ENCODE peak calls at places on chromosomes 1 and 21, in four cellular contexts. R is GM12878, V is endothelial cell of umbilical vein, L is K562. S is an unnamed sample.

GRCh38 chr1:35657851-35658250 is 16.5 kb upstream of the PSMB2 start:
- DNase-seq in R (no peak), L (no peak), V (no peak), S (no peak)

GRCh38 chr21:43269981-43270670 is 101.3 kb downstream of the CRYAA start:
- DNase-seq in V (no peak), R (no peak), L (no peak), S (no peak)

GRCh38 chr1:159188375-159188788 is 16.3 kb upstream of the ACKR1 start:
- DNase-seq in V (peak), L (no peak), R (no peak), S (peak)

GRCh38 chr21:41861987-41862386 is 17.2 kb downstream of the PRDM15 start:
- DNase-seq in L (no peak), V (no peak), R (no peak), S (no peak)

GRCh38 chr1:154966111-154966510 is 4.4 kb downstream of the SHC1 start:
- DNase-seq in V (no peak), L (no peak), R (no peak), S (no peak)

GRCh38 chr1:47181095-47181954 is 8.5 kb downstream of the PDZK1IP1 start:
- DNase-seq in L (peak), R (no peak), V (peak), S (no peak)

GRCh38 chr1:115544131-115544530 is 97.6 kb upstream of the VANGL1 start:
- DNase-seq in V (no peak), R (no peak), L (no peak), S (peak)

GRCh38 chr1:25917996-25918395 is 11.8 kb upstream of the STMN1 start:
- DNase-seq in V (no peak), L (no peak), R (no peak), S (peak)

GRCh38 chr1:98793136-98793535 is 131.6 kb downstream of the SNX7 start:
- DNase-seq in L (no peak), R (no peak), V (no peak), S (no peak)

GRCh38 chr1:41670558-41670957 is 186.1 kb upstream of the EDN2 start:
- DNase-seq in V (no peak), R (no peak), L (no peak), S (peak)

GRCh38 chr1:57424231-57425027 is 569 bp upstream of the DAB1 start:
- DNase-seq in R (no peak), L (peak), V (no peak), S (peak)

GRCh38 chr1:234600418-234601216 is 9.4 kb downstream of the IRF2BP2 start:
- DNase-seq in L (no peak), V (peak), R (no peak), S (no peak)

GRCh38 chr1:214923516-214923915 is 159.0 kb upstream of the KCNK2 start:
- DNase-seq in L (no peak), R (no peak), V (no peak), S (no peak)

GRCh38 chr1:84836145-84836544 is 56.9 kb downstream of the LPAR3 start:
- DNase-seq in R (no peak), L (no peak), V (no peak), S (no peak)

GRCh38 chr1:2314803-2315710 is 76.3 kb downstream of the MORN1 start:
- DNase-seq in L (peak), V (peak), R (no peak), S (peak)

GRCh38 chr1:170734412-170735175 is 70.7 kb downstream of the PRRX1 start:
- DNase-seq in V (no peak), R (no peak), L (no peak), S (peak)

GRCh38 chr1:26787381-26787705 is 407 bp upstream of the PIGV start:
- DNase-seq in R (peak), V (no peak), L (peak), S (peak)

GRCh38 chr21:42688841-42689371 is 35.5 kb downstream of the PDE9A start:
- DNase-seq in R (no peak), V (no peak), L (peak), S (no peak)

GRCh38 chr21:46155514-46156377 is at the start of gene FTCD:
- DNase-seq in V (no peak), L (no peak), R (no peak), S (no peak)

GRCh38 chr1:155082301-155082940 is 3.8 kb downstream of the EFNA3 start:
- DNase-seq in V (no peak), L (no peak), R (no peak), S (no peak)

GRCh38 chr1:206591696-206592095 is 20.6 kb downstream of the EIF2D start:
- DNase-seq in V (no peak), R (no peak), L (no peak), S (no peak)

GRCh38 chr1:179708434-179709195 is 34.5 kb upstream of the FAM163A start:
- DNase-seq in V (peak), R (no peak), L (no peak), S (no peak)

GRCh38 chr1:46613661-46614603 is 2.7 kb downstream of the MOB3C start:
- DNase-seq in L (no peak), V (peak), R (peak), S (peak)

GRCh38 chr1:24119859-24120756 is 8.2 kb upstream of the MYOM3 start:
- DNase-seq in R (no peak), L (no peak), V (no peak), S (peak)

GRCh38 chr1:64042331-64043100 is 160.9 kb upstream of the UBE2U start:
- DNase-seq in R (no peak), V (peak), L (no peak), S (peak)

GRCh38 chr1:212759683-212760082 is 31.9 kb downstream of the NSL1 start:
- DNase-seq in V (no peak), R (no peak), L (no peak), S (no peak)

GRCh38 chr21:44086636-44087425 is 20.4 kb upstream of the PWP2 start:
- DNase-seq in V (peak), R (no peak), L (no peak), S (no peak)

GRCh38 chr1:236465959-236466303 is 57.9 kb upstream of the LGALS8 start:
- DNase-seq in L (no peak), R (peak), V (no peak), S (no peak)

GRCh38 chr1:236467327-236467641 is 56.5 kb upstream of the LGALS8 start:
- DNase-seq in V (no peak), R (no peak), L (no peak), S (no peak)

GRCh38 chr1:236471096-236471495 is 52.7 kb upstream of the LGALS8 start:
- DNase-seq in V (no peak), R (no peak), L (no peak), S (no peak)

GRCh38 chr1:236469466-236469865 is 54.3 kb upstream of the LGALS8 start:
- DNase-seq in R (no peak), V (no peak), L (no peak), S (no peak)

DNA sequence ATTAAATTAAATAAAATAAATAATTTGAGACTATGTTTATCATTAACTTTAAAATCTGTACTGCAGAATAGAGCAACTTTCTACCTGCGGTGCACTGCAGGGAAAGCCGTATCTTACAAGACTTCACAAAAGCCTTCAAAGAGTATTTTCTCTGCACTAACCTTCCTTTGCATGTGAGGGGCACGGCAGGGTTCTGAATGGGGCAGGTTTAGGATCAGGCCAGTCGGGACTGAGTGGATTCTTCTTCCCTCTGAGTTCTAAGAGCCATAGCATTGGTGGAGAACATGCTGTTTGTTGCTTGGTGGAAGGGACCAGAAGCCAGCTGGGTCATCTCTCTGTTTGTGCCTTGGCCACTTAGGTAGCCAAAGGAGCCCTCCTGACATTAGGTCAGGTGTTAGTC is 55.2 kb upstream of the LGALS8 start:
- DNase-seq in V (no peak), R (no peak), L (no peak), S (no peak)
- TF ChIP-seq FOS in V (no peak), R (no peak), L (no peak), S (no peak)

DNA sequence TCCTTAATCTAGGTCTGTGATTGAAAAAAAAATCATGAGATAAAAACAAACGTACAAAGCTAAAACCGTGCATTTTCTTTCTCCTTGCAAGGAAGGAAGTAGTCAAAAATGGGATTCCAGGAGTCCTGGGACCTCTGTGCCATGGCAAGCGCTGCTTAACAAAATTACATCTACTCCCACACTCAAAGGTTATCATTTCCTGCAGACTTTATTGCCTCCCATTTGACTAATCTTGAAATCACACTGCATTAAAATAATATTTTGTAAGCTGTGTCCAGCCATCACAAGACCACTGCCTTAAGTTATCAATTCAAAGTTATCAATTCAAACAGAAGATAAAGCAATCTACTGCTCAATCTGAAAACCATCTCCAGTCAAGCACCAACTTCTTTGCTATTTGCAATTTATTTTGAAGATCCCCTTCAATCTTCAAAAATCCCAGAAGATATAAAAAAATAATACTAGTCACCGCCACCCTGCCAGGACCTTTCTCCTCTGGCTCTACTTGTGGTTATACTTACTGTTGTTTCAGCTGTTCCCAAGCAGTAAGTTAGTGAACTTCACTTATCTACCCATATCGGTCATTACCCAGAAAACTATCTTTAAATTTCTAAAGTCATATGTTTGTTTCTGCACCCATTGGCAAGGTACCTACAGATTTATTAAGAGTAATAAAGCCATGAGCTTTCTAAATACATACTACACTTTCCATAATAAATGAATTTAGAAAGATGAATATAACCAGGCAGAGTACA is 38.1 kb upstream of the RAP1GAP start:
- DNase-seq in V (peak), R (no peak), L (no peak), S (peak)
- TF ChIP-seq FOS in V (no peak), R (no peak), L (no peak), S (no peak)

GRCh38 chr1:67791686-67792475 is 41.4 kb downstream of the GNG12 start:
- DNase-seq in L (no peak), V (peak), R (no peak), S (peak)
- TF ChIP-seq FOS in L (no peak), V (peak), R (no peak), S (no peak)

DNA sequence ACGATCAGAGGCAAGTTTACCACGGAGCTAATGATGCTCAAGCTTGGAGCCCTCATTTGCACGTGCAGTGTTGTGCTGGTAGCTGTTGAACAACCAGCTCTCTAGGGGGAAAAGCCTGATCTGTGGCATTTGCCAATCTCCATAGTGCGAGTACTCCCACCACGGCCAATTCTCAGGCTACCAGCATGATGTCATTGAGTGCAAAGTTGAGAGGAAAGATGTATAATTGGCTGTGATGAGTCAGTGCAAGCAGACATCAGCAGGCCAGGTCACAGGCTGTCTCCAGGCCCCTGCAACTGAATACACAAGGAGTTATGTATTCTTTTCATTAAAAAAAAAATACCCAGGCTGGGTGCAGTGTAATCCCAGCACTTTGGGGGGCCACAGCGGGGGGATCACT is 233.1 kb upstream of the VAMP3 start:
- DNase-seq in V (peak), L (no peak), R (no peak), S (peak)
- TF ChIP-seq FOS in V (peak), L (no peak), R (no peak), S (peak)

GRCh38 chr1:8094481-8095241 is 68.6 kb upstream of the ERRFI1 start:
- DNase-seq in L (no peak), V (peak), R (no peak), S (peak)
- TF ChIP-seq FOS in L (no peak), V (peak), R (no peak), S (peak)

GRCh38 chr1:156644146-156644545 is 2.2 kb downstream of the BCAN start:
- DNase-seq in R (no peak), V (no peak), L (no peak), S (no peak)

GRCh38 chr1:156643266-156644092 is 1.6 kb downstream of the BCAN start:
- DNase-seq in V (no peak), L (no peak), R (no peak), S (no peak)

GRCh38 chr1:156640842-156641706 is 843 bp upstream of the BCAN start:
- DNase-seq in L (no peak), R (no peak), V (no peak), S (no peak)

GRCh38 chr1:156641761-156642264 is at the start of gene BCAN:
- DNase-seq in L (peak), V (no peak), R (no peak), S (peak)

DNA sequence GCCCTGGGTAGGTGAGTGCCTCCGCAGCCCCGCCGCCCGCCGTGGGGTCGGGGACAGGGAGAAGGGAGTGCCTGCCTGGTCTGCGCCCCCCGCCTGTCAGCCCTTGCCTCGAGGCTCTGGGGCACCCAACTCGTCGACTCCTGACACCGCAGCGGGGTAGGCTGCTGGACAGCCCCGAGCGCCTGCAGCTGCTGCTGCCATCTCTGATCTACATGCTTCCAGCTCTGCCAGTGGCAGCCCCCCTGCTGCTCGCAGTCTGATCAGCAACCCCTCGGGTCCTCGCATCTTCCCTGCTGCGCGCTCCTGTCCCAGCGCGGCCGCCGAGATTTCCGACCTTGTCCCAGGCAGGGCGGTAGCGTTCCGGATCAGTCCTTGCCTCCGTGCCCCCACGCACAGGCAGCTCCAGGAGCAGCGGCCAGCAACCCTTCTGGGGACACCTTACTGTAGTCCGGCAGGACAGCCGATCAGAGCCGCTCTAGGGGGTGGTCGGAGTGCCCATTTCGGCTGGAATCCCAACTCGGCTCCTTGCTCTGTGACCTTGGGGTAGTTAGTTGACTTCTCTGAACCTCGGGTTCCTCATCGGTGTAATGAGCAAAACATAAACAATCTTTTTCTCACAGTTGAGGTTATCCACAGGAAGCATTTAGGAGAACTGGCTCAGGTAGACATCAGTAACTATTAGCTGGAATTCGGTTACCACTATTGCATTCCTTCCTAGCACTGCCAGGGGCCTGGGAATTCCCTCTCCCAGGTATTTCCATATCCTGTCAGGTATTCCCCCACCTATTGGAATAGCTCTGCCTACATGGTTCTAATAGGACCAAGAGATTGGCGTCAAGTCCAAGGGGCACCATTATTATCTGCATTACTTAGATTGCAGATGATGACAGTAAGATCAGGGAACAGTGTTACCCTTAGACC is 608 bp downstream of the BCAN start:
- DNase-seq in R (no peak), L (no peak), V (no peak), S (no peak)
- TF ChIP-seq FOS in R (no peak), L (no peak), V (no peak), S (no peak)

GRCh38 chr1:203796223-203796747 is 862 bp downstream of the ZBED6 start:
- DNase-seq in V (peak), L (no peak), R (peak), S (peak)
- TF ChIP-seq FOS in V (no peak), L (no peak), R (no peak), S (no peak)

GRCh38 chr1:229229137-229229720 is 41.7 kb upstream of the RAB4A start:
- DNase-seq in R (no peak), L (no peak), V (no peak), S (no peak)

GRCh38 chr1:229229721-229230135 is 41.2 kb upstream of the RAB4A start:
- DNase-seq in V (no peak), L (no peak), R (no peak), S (no peak)

GRCh38 chr1:229230893-229231753 is 39.8 kb upstream of the RAB4A start:
- DNase-seq in L (no peak), V (no peak), R (no peak), S (no peak)

GRCh38 chr1:229231754-229232119 is 39.2 kb upstream of the RAB4A start:
- DNase-seq in L (no peak), R (no peak), V (no peak), S (no peak)

DNA sequence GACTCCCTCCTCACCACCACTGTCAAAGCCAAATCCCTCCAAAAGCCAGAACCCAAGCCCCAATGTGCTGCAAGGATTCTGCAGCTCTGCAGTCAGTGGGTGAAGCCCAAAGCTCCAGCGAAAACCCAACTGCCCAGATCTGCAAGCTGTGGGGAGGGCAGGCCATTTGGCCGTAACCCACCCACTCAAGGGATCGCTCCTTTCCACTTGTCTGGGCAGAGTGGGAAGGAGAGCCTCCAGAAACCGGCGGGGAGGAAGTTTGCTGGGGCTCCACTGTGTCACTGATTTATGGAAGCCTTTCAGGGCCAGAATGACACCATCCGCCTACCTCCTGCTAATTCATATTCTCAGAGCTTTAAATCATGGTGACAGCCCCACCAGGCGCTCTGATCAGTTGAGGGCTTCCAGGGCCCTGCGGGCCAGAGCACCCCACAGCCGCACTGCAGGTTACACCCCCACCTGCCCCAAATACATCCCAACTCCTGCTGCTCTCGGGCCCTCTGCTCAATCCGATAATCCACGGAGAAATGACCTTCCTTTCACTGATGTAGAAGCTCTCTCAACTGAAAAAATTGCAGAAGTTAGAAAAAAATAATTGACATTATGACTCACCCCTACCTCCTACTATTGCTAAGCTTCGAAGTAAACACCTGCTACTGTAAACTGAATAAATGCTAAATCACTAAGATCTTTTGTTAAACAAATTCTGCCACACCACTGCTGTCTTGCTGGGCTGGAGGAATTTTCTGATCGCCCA is 40.6 kb upstream of the RAB4A start:
- DNase-seq in R (no peak), V (no peak), L (no peak), S (no peak)
- TF ChIP-seq FOS in R (no peak), V (no peak), L (no peak), S (no peak)

DNA sequence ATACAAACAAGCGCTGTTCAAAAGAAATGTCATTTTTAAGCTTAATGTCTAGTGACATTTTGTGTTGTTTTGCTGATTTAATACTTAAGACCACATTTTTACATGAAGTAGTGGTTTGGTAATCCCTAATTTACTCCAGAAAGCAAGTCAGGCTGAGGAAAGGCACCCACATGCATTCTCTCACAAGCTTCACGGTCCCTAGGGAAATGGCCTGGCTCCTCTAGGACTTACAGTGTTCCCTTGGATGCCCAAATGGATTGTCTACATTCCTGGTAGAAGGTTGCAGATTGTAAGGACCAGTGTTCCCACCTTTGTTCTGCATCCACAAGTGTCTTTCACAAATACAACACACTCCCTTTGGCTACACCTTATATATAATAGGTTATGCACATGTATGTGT is 9.5 kb downstream of the GPSM2 start:
- DNase-seq in L (no peak), V (no peak), R (no peak), S (no peak)
- TF ChIP-seq FOS in L (no peak), V (no peak), R (no peak), S (no peak)

S was measured in IMR-90.